ENCODE peak calls at places on chromosomes 7 and 10, in six cellular contexts. I, W, G, R, Z and A are unnamed samples.

GRCh38 chr7:21426286-21426957 is 1.5 kb upstream of the SP4 start:
- DNase-seq in I (no peak), W (no peak), G (no peak), R (no peak), Z (no peak), A (no peak)

GRCh38 chr10:124119933-124120332 is 26.5 kb upstream of the CHST15 start:
- DNase-seq in I (peak), W (no peak), G (no peak), R (no peak), Z (peak), A (no peak)

GRCh38 chr7:85851571-85852193 is 664.8 kb upstream of the SEMA3D start:
- DNase-seq in I (peak), W (no peak), G (no peak), R (no peak), Z (no peak), A (no peak)

GRCh38 chr10:89171996-89172395 is 35.1 kb downstream of the CH25H start:
- DNase-seq in I (no peak), W (no peak), G (no peak), R (no peak), Z (no peak), A (no peak)

GRCh38 chr10:97355571-97355975 is 21.0 kb upstream of the FRAT2 start:
- DNase-seq in I (peak), W (no peak), G (no peak), R (no peak), Z (no peak), A (no peak)

GRCh38 chr10:111261066-111261465 is 184.2 kb downstream of the ADRA2A start:
- DNase-seq in I (no peak), W (no peak), G (no peak), R (no peak), Z (no peak), A (no peak)

GRCh38 chr10:25682203-25682950 is 251.7 kb upstream of the MYO3A start:
- DNase-seq in I (no peak), W (peak), G (no peak), R (no peak), Z (no peak), A (peak)

GRCh38 chr7:76505168-76506080 is 4.9 kb upstream of the UPK3B start:
- DNase-seq in I (no peak), W (no peak), G (no peak), R (no peak), Z (no peak), A (no peak)

GRCh38 chr10:114408112-114408967 is 4.0 kb upstream of the AFAP1L2 start:
- DNase-seq in I (no peak), W (no peak), G (no peak), R (no peak), Z (no peak), A (no peak)

GRCh38 chr10:48897438-48897790 is 42.2 kb downstream of the LRRC18 start:
- DNase-seq in I (no peak), W (no peak), G (no peak), R (no peak), Z (no peak), A (no peak)

GRCh38 chr7:115297651-115298050 is 375.8 kb downstream of the MDFIC start:
- DNase-seq in I (peak), W (no peak), G (no peak), R (no peak), Z (no peak), A (peak)

GRCh38 chr7:105677803-105678583 is 96.7 kb upstream of the EFCAB10 start:
- DNase-seq in I (peak), W (no peak), G (no peak), R (no peak), Z (peak), A (no peak)

GRCh38 chr7:92810242-92810611 is 26.1 kb downstream of the CDK6 start:
- DNase-seq in I (no peak), W (no peak), G (no peak), R (no peak), Z (no peak), A (no peak)

GRCh38 chr10:101609481-101609880 is 21.4 kb downstream of the DPCD start:
- DNase-seq in I (peak), W (no peak), G (no peak), R (no peak), Z (no peak), A (peak)

GRCh38 chr7:5408777-5409176 is 14.9 kb downstream of the TNRC18 start:
- DNase-seq in I (peak), W (no peak), G (no peak), R (no peak), Z (no peak), A (no peak)

GRCh38 chr10:48945441-48946143 is 6.0 kb upstream of the LRRC18 start:
- DNase-seq in I (peak), W (no peak), G (no peak), R (no peak), Z (no peak), A (no peak)

GRCh38 chr7:127536426-127537152 is 48.8 kb downstream of the GCC1 start:
- DNase-seq in I (no peak), W (peak), G (no peak), R (peak), Z (no peak), A (no peak)

GRCh38 chr7:46786995-46787394 is 794.9 kb downstream of the TNS3 start:
- DNase-seq in I (no peak), W (no peak), G (no peak), R (no peak), Z (no peak), A (no peak)

GRCh38 chr7:133207687-133208086 is 45.2 kb upstream of the EXOC4 start:
- DNase-seq in I (peak), W (no peak), G (no peak), R (no peak), Z (no peak), A (no peak)

GRCh38 chr10:82377608-82378007 is 502.6 kb downstream of the NRG3 start:
- DNase-seq in I (no peak), W (no peak), G (no peak), R (no peak), Z (no peak), A (no peak)

GRCh38 chr10:49500420-49500819 is 38.5 kb downstream of the ERCC6 start:
- DNase-seq in I (no peak), W (no peak), G (peak), R (peak), Z (no peak), A (no peak)

GRCh38 chr7:148623586-148624282 is 33.2 kb downstream of the C7orf33 start:
- DNase-seq in I (no peak), W (no peak), G (no peak), R (no peak), Z (no peak), A (no peak)

GRCh38 chr7:130444230-130444629 is 3.4 kb upstream of the CEP41 start:
- DNase-seq in I (no peak), W (no peak), G (no peak), R (no peak), Z (no peak), A (no peak)

GRCh38 chr7:44977304-44977858 is 1.4 kb downstream of the MYO1G start:
- DNase-seq in I (no peak), W (no peak), G (no peak), R (no peak), Z (peak), A (no peak)

GRCh38 chr7:113013761-113014449 is 72.7 kb downstream of the GPR85 start:
- DNase-seq in I (no peak), W (no peak), G (no peak), R (no peak), Z (no peak), A (no peak)

GRCh38 chr10:102347236-102347828 is 48.2 kb upstream of the NFKB2 start:
- DNase-seq in I (peak), W (no peak), G (no peak), R (no peak), Z (no peak), A (peak)

GRCh38 chr10:71401056-71401455 is 4.3 kb downstream of the CDH23 start:
- DNase-seq in I (no peak), W (no peak), G (no peak), R (no peak), Z (no peak), A (no peak)

GRCh38 chr7:84536256-84536870 is 341.8 kb upstream of the SEMA3A start:
- DNase-seq in I (no peak), W (no peak), G (no peak), R (no peak), Z (no peak), A (peak)